ENCODE peak calls at places on chromosomes 6 and 20, in four cellular contexts. P is GM23338, Y is trophoblast cell, G is GM12878. I is an unnamed sample.

GRCh38 chr20:10315138-10315537 is 96.5 kb downstream of the SNAP25 start:
- DNase-seq in P (no peak), Y (no peak), G (no peak), I (no peak)

GRCh38 chr6:108807928-108808327 is 40.3 kb upstream of the ARMC2 start:
- DNase-seq in P (no peak), Y (no peak), G (no peak), I (no peak)

GRCh38 chr20:51966296-51966971 is 164.1 kb upstream of the SALL4 start:
- DNase-seq in P (peak; percentile 95), Y (peak; percentile 76), G (no peak), I (peak; percentile 20)

GRCh38 chr6:100946711-100947110 is 65.6 kb upstream of the ASCC3 start:
- DNase-seq in P (no peak), Y (no peak), G (no peak), I (no peak)

GRCh38 chr6:122872311-122872710 is 83.3 kb downstream of the SMPDL3A start:
- DNase-seq in P (no peak), Y (no peak), G (peak; percentile 16), I (no peak)

GRCh38 chr20:21496452-21496851 is 17.4 kb downstream of the NKX2-2 start:
- DNase-seq in P (no peak), Y (peak; percentile 53), G (no peak), I (no peak)

GRCh38 chr20:52937701-52938100 is 34.5 kb upstream of the TSHZ2 start:
- DNase-seq in P (peak; percentile 30), Y (peak; percentile 49), G (no peak), I (no peak)

GRCh38 chr20:32742322-32743236 is 688 bp downstream of the COMMD7 start:
- DNase-seq in P (peak; percentile 35), Y (no peak), G (no peak), I (no peak)

GRCh38 chr6:42740725-42741124 is 5.2 kb downstream of the TBCC start:
- DNase-seq in P (no peak), Y (no peak), G (no peak), I (no peak)

GRCh38 chr6:109093732-109094131 is 914 bp downstream of the SESN1 start:
- DNase-seq in P (no peak), Y (peak; percentile 27), G (no peak), I (no peak)

GRCh38 chr6:95095271-95095670 is 482.1 kb upstream of the MANEA start:
- DNase-seq in P (no peak), Y (peak; percentile 20), G (no peak), I (no peak)

GRCh38 chr6:52877168-52877567 is 32.3 kb downstream of the GSTA3 start:
- DNase-seq in P (no peak), Y (peak; percentile 67), G (no peak), I (peak; percentile 81)

GRCh38 chr20:44750081-44750805 is 4.6 kb downstream of the KCNK15 start:
- DNase-seq in P (peak; percentile 56), Y (peak; percentile 20), G (no peak), I (no peak)

GRCh38 chr6:41576667-41577066 is 30.5 kb downstream of the FOXP4 start:
- DNase-seq in P (no peak), Y (no peak), G (no peak), I (no peak)

GRCh38 chr6:151240861-151241642 is 1.3 kb downstream of the AKAP12 start:
- DNase-seq in P (peak; percentile 71), Y (peak; percentile 50), G (no peak), I (no peak)

DNA sequence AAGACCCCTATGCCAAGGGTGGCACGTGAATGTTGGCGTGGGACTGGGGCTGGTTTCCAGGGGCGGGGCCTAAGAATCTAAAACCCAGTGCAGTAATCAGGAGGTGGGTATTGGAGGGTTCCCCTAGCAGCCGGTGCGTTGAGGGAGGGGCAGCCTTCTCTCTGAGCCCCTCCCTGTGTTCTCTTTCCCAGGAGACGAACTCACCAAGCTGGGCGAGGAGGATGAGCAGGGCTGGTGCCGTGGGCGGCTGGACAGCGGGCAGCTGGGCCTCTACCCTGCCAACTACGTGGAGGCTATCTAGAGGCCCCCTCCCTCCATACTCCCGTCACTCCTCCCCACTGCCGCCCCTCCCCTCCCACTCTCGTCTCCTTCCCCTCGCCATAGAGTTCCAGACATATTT is 23.9 kb downstream of the SPDEF start:
- DNase-seq in P (no peak), Y (no peak), G (no peak), I (no peak)
- H3K4me2 ChIP-seq in P (no peak overlapping the region), Y (no peak overlapping the region), G (no peak overlapping the region), I (no peak overlapping the region)

GRCh38 chr6:143064996-143065683 is 4.5 kb downstream of the AIG1 start:
- DNase-seq in P (no peak), Y (peak; percentile 77), G (no peak), I (no peak)
- H3K4me2 ChIP-seq in P (no peak overlapping the region), Y (peak overlapping the region; percentile 38), G (no peak overlapping the region), I (no peak overlapping the region)

GRCh38 chr20:16243470-16243869 is 329.8 kb downstream of the KIF16B start:
- DNase-seq in P (no peak), Y (no peak), G (no peak), I (no peak)
- H3K4me2 ChIP-seq in P (no peak overlapping the region), Y (no peak overlapping the region), G (no peak overlapping the region), I (peak overlapping the region; percentile 28)

DNA sequence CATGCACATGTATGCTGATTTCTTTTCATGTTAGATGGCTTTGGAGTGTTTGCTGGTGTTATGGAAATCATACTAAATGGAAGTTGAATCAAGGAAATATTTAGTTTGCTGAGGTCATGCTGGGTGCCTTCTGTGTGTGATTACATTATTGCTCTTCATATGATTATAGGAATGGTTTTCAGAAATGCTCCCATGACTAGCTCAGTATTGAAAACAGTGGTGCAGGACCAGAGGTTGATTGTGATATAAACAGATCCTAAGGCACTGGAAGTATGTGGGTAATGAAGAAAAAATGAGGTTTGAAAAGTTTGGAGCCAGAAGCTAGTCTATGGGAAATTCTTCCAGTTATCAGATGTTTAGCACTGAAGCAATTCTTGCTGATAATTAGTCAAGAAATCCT is 693.1 kb downstream of the UTRN start:
- DNase-seq in P (no peak), Y (no peak), G (no peak), I (no peak)
- H3K4me2 ChIP-seq in P (no peak overlapping the region), Y (no peak overlapping the region), G (no peak overlapping the region), I (no peak overlapping the region)

DNA sequence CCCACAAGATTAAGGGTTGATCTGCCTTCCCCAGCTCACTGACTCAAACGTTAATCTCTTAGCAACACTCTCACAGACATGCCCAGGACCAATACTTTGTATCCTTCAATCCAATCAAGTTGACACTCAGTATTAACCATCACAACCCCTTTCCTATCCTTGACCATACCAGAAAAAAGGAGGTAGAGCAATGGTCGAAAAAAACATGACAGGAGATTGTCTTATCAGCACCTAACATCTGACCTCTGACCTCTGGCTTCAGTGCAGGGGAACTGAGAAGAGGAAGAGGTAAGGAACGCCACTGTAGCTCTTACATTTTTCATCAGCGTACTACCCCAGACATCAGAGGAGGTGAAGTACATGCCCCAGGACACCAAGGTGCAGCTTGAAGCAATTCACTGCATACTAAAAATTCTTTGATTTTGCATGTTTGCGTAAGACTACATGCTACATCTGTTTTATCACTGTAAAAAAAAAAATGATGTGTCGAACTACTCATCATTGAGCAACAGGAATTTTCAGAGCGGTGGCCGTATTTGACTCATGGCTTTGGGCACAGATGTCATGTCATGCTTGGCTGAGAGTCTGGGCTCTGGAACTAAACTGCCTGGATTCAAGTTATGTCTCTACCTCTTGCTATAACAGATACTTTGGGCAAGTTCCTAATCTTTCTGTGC is 188.0 kb upstream of the TAB2 start:
- DNase-seq in P (no peak), Y (peak; percentile 98), G (no peak), I (no peak)
- H3K4me2 ChIP-seq in P (no peak overlapping the region), Y (no peak overlapping the region), G (no peak overlapping the region), I (no peak overlapping the region)

GRCh38 chr6:75301088-75301487 is 16.5 kb upstream of the TMEM30A start:
- DNase-seq in P (no peak), Y (no peak), G (no peak), I (no peak)

GRCh38 chr6:75302280-75302679 is 17.7 kb upstream of the TMEM30A start:
- DNase-seq in P (no peak), Y (no peak), G (no peak), I (no peak)

GRCh38 chr6:75301537-75301936 is 16.9 kb upstream of the TMEM30A start:
- DNase-seq in P (no peak), Y (no peak), G (no peak), I (no peak)

GRCh38 chr6:75296811-75297779 is 12.5 kb upstream of the TMEM30A start:
- DNase-seq in P (peak; percentile 86), Y (peak; percentile 85), G (no peak), I (peak; percentile 69)

GRCh38 chr6:75300206-75300605 is 15.6 kb upstream of the TMEM30A start:
- DNase-seq in P (no peak), Y (no peak), G (no peak), I (no peak)
- H3K4me2 ChIP-seq in P (peak overlapping the region; percentile 28), Y (no peak overlapping the region), G (no peak overlapping the region), I (no peak overlapping the region)

DNA sequence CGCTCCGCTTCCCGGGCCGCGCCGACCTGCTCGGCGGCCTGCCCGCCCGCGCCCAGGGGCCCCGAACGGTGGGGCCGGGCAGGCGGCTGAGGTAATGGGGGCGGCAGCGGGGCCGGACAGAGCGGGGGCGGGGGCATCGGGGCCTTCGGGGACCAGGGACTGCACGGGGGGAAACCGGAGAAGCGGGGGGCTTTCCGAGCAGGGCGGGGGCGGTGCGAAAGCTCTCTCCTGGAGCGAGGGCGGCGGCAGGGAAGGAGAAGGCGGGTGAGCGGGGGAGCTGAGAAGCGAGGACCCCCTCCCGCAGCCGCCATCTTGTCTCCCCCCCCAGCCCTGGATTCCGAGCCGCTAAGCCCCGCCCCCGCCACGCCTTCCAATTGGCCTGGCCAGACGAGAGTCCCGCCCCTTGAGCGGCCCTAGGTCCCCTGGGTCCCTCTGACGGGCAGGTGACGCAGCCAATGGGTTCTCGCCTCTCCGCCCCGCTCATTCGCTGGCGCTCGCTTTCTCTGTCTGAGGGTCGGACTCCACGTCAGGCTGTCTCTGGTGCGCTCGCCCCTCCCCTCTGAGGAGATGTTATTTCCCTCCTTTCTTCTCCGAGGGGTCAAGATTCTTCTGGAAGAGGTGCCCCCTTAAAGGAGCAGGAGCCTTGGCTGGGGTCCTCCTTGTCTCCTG is 470 bp downstream of the BRPF3 start:
- DNase-seq in P (peak; percentile 100), Y (peak; percentile 99), G (peak; percentile 88), I (peak; percentile 98)
- H3K4me2 ChIP-seq in P (peak overlapping the region; percentile 93), Y (peak overlapping the region; percentile 83), G (peak overlapping the region; percentile 77), I (peak overlapping the region; percentile 86)